ENCODE peak calls at places on chromosomes 16 and 17, in five cellular contexts. One of them, this sample, is unnamed.

GRCh38 chr16:84088695-84089395 is 27.9 kb downstream of the MBTPS1 start:
- DNase-seq in HEK293T: no peak
- DNase-seq in Peyer's patch: no peak
- DNase-seq in ureter: no peak
- DNase-seq in neural crest cell: no peak
- DNase-seq in this sample: no peak

GRCh38 chr17:20095366-20096080 is 86.4 kb downstream of the SPECC1 start:
- DNase-seq in HEK293T: peak
- DNase-seq in Peyer's patch: no peak
- DNase-seq in ureter: peak
- DNase-seq in neural crest cell: peak
- DNase-seq in this sample: no peak

GRCh38 chr16:70158261-70158939 is 15.2 kb upstream of the CLEC18C start:
- DNase-seq in HEK293T: peak
- DNase-seq in Peyer's patch: peak
- DNase-seq in ureter: peak
- DNase-seq in neural crest cell: no peak
- DNase-seq in this sample: no peak

GRCh38 chr16:75491876-75492275 is 3.4 kb downstream of the CHST6 start:
- DNase-seq in HEK293T: peak
- DNase-seq in Peyer's patch: no peak
- DNase-seq in ureter: no peak
- DNase-seq in neural crest cell: no peak
- DNase-seq in this sample: no peak

GRCh38 chr17:77679589-77679988 is 278.9 kb upstream of the TNRC6C start:
- DNase-seq in HEK293T: no peak
- DNase-seq in Peyer's patch: no peak
- DNase-seq in ureter: no peak
- DNase-seq in neural crest cell: no peak
- DNase-seq in this sample: peak

GRCh38 chr16:20857281-20857680 is 42.9 kb downstream of the DCUN1D3 start:
- DNase-seq in HEK293T: no peak
- DNase-seq in Peyer's patch: no peak
- DNase-seq in ureter: no peak
- DNase-seq in neural crest cell: no peak
- DNase-seq in this sample: no peak

GRCh38 chr17:69084911-69085310 is 24.2 kb upstream of the ABCA9 start:
- DNase-seq in HEK293T: peak
- DNase-seq in Peyer's patch: no peak
- DNase-seq in ureter: no peak
- DNase-seq in neural crest cell: no peak
- DNase-seq in this sample: no peak

GRCh38 chr16:84648595-84649510 is 542 bp downstream of the KLHL36 start:
- DNase-seq in HEK293T: peak
- DNase-seq in Peyer's patch: peak
- DNase-seq in ureter: peak
- DNase-seq in neural crest cell: peak
- DNase-seq in this sample: peak

GRCh38 chr16:81189100-81189664 is 49.3 kb upstream of the BCO1 start:
- DNase-seq in HEK293T: no peak
- DNase-seq in Peyer's patch: peak
- DNase-seq in ureter: peak
- DNase-seq in neural crest cell: no peak
- DNase-seq in this sample: peak

GRCh38 chr16:31177136-31177535 is 2.8 kb upstream of the FUS start:
- DNase-seq in HEK293T: no peak
- DNase-seq in Peyer's patch: no peak
- DNase-seq in ureter: no peak
- DNase-seq in neural crest cell: no peak
- DNase-seq in this sample: peak

GRCh38 chr16:87163637-87164036 is 153.6 kb downstream of the C16orf95 start:
- DNase-seq in HEK293T: no peak
- DNase-seq in Peyer's patch: no peak
- DNase-seq in ureter: no peak
- DNase-seq in neural crest cell: no peak
- DNase-seq in this sample: no peak